ENCODE peak calls at places on chromosomes 4 and X, in six cellular contexts. One of them, this sample, is unnamed.

GRCh38 chrX:11648705-11649519 is 16.8 kb downstream of the ARHGAP6 start:
- DNase-seq in neural crest cell: no peak
- DNase-seq in activated B cell treated with CpG ODN at 0.5 μM for 24 hours: no peak
- DNase-seq in GM10248: no peak
- DNase-seq in CD8-positive, alpha-beta T cell: no peak
- DNase-seq in activated CD8-positive, alpha-beta T cell treated with anti-CD3 and anti-CD28 coated beads for 36 hours: no peak
- DNase-seq in this sample: no peak

GRCh38 chr4:186707996-186708395 is 15.7 kb downstream of the FAT1 start:
- DNase-seq in neural crest cell: no peak
- DNase-seq in activated B cell treated with CpG ODN at 0.5 μM for 24 hours: no peak
- DNase-seq in GM10248: no peak
- DNase-seq in CD8-positive, alpha-beta T cell: no peak
- DNase-seq in activated CD8-positive, alpha-beta T cell treated with anti-CD3 and anti-CD28 coated beads for 36 hours: no peak
- DNase-seq in this sample: no peak

GRCh38 chrX:26597981-26598380 is 382.0 kb downstream of the MAGEB5 start:
- DNase-seq in neural crest cell: no peak
- DNase-seq in activated B cell treated with CpG ODN at 0.5 μM for 24 hours: no peak
- DNase-seq in GM10248: no peak
- DNase-seq in CD8-positive, alpha-beta T cell: no peak
- DNase-seq in activated CD8-positive, alpha-beta T cell treated with anti-CD3 and anti-CD28 coated beads for 36 hours: no peak
- DNase-seq in this sample: no peak

GRCh38 chr4:150224896-150225591 is 146.8 kb downstream of the DCLK2 start:
- DNase-seq in neural crest cell: no peak
- DNase-seq in activated B cell treated with CpG ODN at 0.5 μM for 24 hours: no peak
- DNase-seq in GM10248: no peak
- DNase-seq in CD8-positive, alpha-beta T cell: no peak
- DNase-seq in activated CD8-positive, alpha-beta T cell treated with anti-CD3 and anti-CD28 coated beads for 36 hours: no peak
- DNase-seq in this sample: no peak

GRCh38 chr4:65482410-65482809 is 187.9 kb downstream of the EPHA5 start:
- DNase-seq in neural crest cell: no peak
- DNase-seq in activated B cell treated with CpG ODN at 0.5 μM for 24 hours: no peak
- DNase-seq in GM10248: no peak
- DNase-seq in CD8-positive, alpha-beta T cell: no peak
- DNase-seq in activated CD8-positive, alpha-beta T cell treated with anti-CD3 and anti-CD28 coated beads for 36 hours: no peak
- DNase-seq in this sample: no peak

GRCh38 chrX:138485767-138486166 is 225.8 kb downstream of the FGF13 start:
- DNase-seq in neural crest cell: no peak
- DNase-seq in activated B cell treated with CpG ODN at 0.5 μM for 24 hours: no peak
- DNase-seq in GM10248: no peak
- DNase-seq in CD8-positive, alpha-beta T cell: no peak
- DNase-seq in activated CD8-positive, alpha-beta T cell treated with anti-CD3 and anti-CD28 coated beads for 36 hours: no peak
- DNase-seq in this sample: no peak

GRCh38 chr4:98663226-98664006 is 5.0 kb upstream of the TSPAN5 start:
- DNase-seq in neural crest cell: no peak
- DNase-seq in activated B cell treated with CpG ODN at 0.5 μM for 24 hours: peak; percentile 40
- DNase-seq in GM10248: peak; percentile 71
- DNase-seq in CD8-positive, alpha-beta T cell: no peak
- DNase-seq in activated CD8-positive, alpha-beta T cell treated with anti-CD3 and anti-CD28 coated beads for 36 hours: peak; percentile 90
- DNase-seq in this sample: no peak

GRCh38 chrX:150482537-150483217 is 85.7 kb upstream of the MTM1 start:
- DNase-seq in neural crest cell: no peak
- DNase-seq in activated B cell treated with CpG ODN at 0.5 μM for 24 hours: no peak
- DNase-seq in GM10248: no peak
- DNase-seq in CD8-positive, alpha-beta T cell: no peak
- DNase-seq in activated CD8-positive, alpha-beta T cell treated with anti-CD3 and anti-CD28 coated beads for 36 hours: peak; percentile 77
- DNase-seq in this sample: no peak

GRCh38 chr4:186844059-186844681 is 120.5 kb upstream of the FAT1 start:
- DNase-seq in neural crest cell: no peak
- DNase-seq in activated B cell treated with CpG ODN at 0.5 μM for 24 hours: no peak
- DNase-seq in GM10248: no peak
- DNase-seq in CD8-positive, alpha-beta T cell: no peak
- DNase-seq in activated CD8-positive, alpha-beta T cell treated with anti-CD3 and anti-CD28 coated beads for 36 hours: no peak
- DNase-seq in this sample: no peak

GRCh38 chr4:182447938-182448280 is 204.7 kb downstream of the TENM3 start:
- DNase-seq in neural crest cell: peak; percentile 19
- DNase-seq in activated B cell treated with CpG ODN at 0.5 μM for 24 hours: no peak
- DNase-seq in GM10248: no peak
- DNase-seq in CD8-positive, alpha-beta T cell: no peak
- DNase-seq in activated CD8-positive, alpha-beta T cell treated with anti-CD3 and anti-CD28 coated beads for 36 hours: no peak
- DNase-seq in this sample: no peak

GRCh38 chr4:42965326-42965725 is 72.8 kb downstream of the GRXCR1 start:
- DNase-seq in neural crest cell: no peak
- DNase-seq in activated B cell treated with CpG ODN at 0.5 μM for 24 hours: no peak
- DNase-seq in GM10248: no peak
- DNase-seq in CD8-positive, alpha-beta T cell: no peak
- DNase-seq in activated CD8-positive, alpha-beta T cell treated with anti-CD3 and anti-CD28 coated beads for 36 hours: peak; percentile 3
- DNase-seq in this sample: no peak
- TF ChIP-seq CTCF in neural crest cell: peak; percentile 46
- TF ChIP-seq CTCF in activated B cell treated with CpG ODN at 0.5 μM for 24 hours: no peak
- TF ChIP-seq CTCF in GM10248: no peak
- TF ChIP-seq CTCF in CD8-positive, alpha-beta T cell: no peak
- TF ChIP-seq CTCF in activated CD8-positive, alpha-beta T cell treated with anti-CD3 and anti-CD28 coated beads for 36 hours: no peak
- TF ChIP-seq CTCF in this sample: no peak

DNA sequence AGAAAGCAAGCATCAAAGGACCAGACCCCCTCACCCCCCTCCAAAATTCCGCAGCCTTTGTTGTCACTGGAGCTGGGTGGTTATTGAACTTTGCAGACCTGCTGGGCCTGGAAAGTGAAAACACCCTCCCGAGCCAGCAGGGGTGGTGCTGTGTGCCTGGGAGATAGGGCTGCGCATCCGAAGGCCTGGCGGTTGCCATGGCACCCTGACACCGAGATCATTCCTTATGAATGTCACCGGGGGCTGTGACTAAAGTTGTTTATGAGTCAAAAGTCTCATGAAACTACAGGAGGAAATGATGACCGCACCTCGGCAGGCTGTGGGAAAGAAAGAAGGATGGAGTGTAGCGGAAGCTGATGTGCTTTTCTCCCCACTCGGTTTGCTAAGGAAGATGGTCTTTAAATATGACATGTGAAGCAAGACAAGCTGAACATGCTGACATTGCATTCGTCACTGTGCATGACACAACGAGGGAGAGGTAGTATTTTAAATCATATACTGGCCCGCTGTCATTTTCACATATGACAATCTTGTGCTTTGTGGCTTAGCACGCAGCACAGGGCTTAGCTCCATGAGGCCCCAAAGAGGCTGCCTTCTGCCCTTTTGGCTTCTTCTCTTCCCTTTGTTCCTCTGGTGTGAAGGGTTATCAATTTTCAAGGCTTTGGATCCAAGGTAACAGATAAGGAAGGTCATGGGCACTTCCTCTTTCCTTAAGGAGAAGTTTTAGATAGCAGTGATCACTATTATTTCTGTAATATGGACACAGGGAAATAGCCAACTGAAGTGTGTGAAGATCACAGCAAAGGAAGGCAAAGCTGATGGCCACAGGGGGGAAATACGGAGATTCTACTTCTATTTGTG is 367.1 kb downstream of the UNC5C start:
- DNase-seq in neural crest cell: no peak
- DNase-seq in activated B cell treated with CpG ODN at 0.5 μM for 24 hours: no peak
- DNase-seq in GM10248: no peak
- DNase-seq in CD8-positive, alpha-beta T cell: no peak
- DNase-seq in activated CD8-positive, alpha-beta T cell treated with anti-CD3 and anti-CD28 coated beads for 36 hours: peak; percentile 42
- DNase-seq in this sample: no peak
- TF ChIP-seq CTCF in neural crest cell: no peak
- TF ChIP-seq CTCF in activated B cell treated with CpG ODN at 0.5 μM for 24 hours: no peak
- TF ChIP-seq CTCF in GM10248: no peak
- TF ChIP-seq CTCF in CD8-positive, alpha-beta T cell: no peak
- TF ChIP-seq CTCF in activated CD8-positive, alpha-beta T cell treated with anti-CD3 and anti-CD28 coated beads for 36 hours: no peak
- TF ChIP-seq CTCF in this sample: no peak

GRCh38 chr4:17128268-17128667 is 229.8 kb upstream of the LDB2 start:
- DNase-seq in neural crest cell: no peak
- DNase-seq in activated B cell treated with CpG ODN at 0.5 μM for 24 hours: no peak
- DNase-seq in GM10248: no peak
- DNase-seq in CD8-positive, alpha-beta T cell: no peak
- DNase-seq in activated CD8-positive, alpha-beta T cell treated with anti-CD3 and anti-CD28 coated beads for 36 hours: no peak
- DNase-seq in this sample: no peak

GRCh38 chr4:17126306-17126978 is 228.0 kb upstream of the LDB2 start:
- DNase-seq in neural crest cell: no peak
- DNase-seq in activated B cell treated with CpG ODN at 0.5 μM for 24 hours: no peak
- DNase-seq in GM10248: no peak
- DNase-seq in CD8-positive, alpha-beta T cell: no peak
- DNase-seq in activated CD8-positive, alpha-beta T cell treated with anti-CD3 and anti-CD28 coated beads for 36 hours: no peak
- DNase-seq in this sample: no peak

GRCh38 chr4:17120761-17121160 is 222.3 kb upstream of the LDB2 start:
- DNase-seq in neural crest cell: no peak
- DNase-seq in activated B cell treated with CpG ODN at 0.5 μM for 24 hours: no peak
- DNase-seq in GM10248: no peak
- DNase-seq in CD8-positive, alpha-beta T cell: no peak
- DNase-seq in activated CD8-positive, alpha-beta T cell treated with anti-CD3 and anti-CD28 coated beads for 36 hours: no peak
- DNase-seq in this sample: no peak

GRCh38 chr4:17124767-17125166 is 226.3 kb upstream of the LDB2 start:
- DNase-seq in neural crest cell: no peak
- DNase-seq in activated B cell treated with CpG ODN at 0.5 μM for 24 hours: no peak
- DNase-seq in GM10248: no peak
- DNase-seq in CD8-positive, alpha-beta T cell: no peak
- DNase-seq in activated CD8-positive, alpha-beta T cell treated with anti-CD3 and anti-CD28 coated beads for 36 hours: no peak
- DNase-seq in this sample: no peak
- TF ChIP-seq CTCF in neural crest cell: peak; percentile 49
- TF ChIP-seq CTCF in activated B cell treated with CpG ODN at 0.5 μM for 24 hours: no peak
- TF ChIP-seq CTCF in GM10248: no peak
- TF ChIP-seq CTCF in CD8-positive, alpha-beta T cell: no peak
- TF ChIP-seq CTCF in activated CD8-positive, alpha-beta T cell treated with anti-CD3 and anti-CD28 coated beads for 36 hours: no peak
- TF ChIP-seq CTCF in this sample: no peak

DNA sequence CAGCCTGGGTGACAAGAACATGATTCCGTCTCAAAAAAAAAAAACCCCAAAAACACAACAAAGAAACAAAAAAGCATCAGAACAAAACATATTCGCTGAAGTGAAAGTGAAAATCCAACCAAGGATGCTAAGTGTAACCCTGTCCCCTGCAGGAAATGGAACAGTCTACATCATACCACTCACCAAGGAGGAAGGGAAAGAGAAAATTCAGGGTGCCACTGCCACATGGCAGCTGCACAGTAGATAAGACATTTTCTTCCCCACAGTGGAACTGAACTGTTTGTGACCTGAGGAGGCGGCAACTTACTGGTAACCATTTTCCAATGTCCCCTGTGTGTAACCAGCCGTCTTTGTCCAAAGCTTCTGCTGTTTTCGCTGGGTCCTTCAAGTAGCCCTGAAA is 28.2 kb upstream of the CENPU start:
- DNase-seq in neural crest cell: no peak
- DNase-seq in activated B cell treated with CpG ODN at 0.5 μM for 24 hours: no peak
- DNase-seq in GM10248: peak; percentile 53
- DNase-seq in CD8-positive, alpha-beta T cell: no peak
- DNase-seq in activated CD8-positive, alpha-beta T cell treated with anti-CD3 and anti-CD28 coated beads for 36 hours: peak; percentile 53
- DNase-seq in this sample: no peak
- TF ChIP-seq CTCF in neural crest cell: no peak
- TF ChIP-seq CTCF in activated B cell treated with CpG ODN at 0.5 μM for 24 hours: no peak
- TF ChIP-seq CTCF in GM10248: peak; percentile 10
- TF ChIP-seq CTCF in CD8-positive, alpha-beta T cell: peak; percentile 16
- TF ChIP-seq CTCF in activated CD8-positive, alpha-beta T cell treated with anti-CD3 and anti-CD28 coated beads for 36 hours: no peak
- TF ChIP-seq CTCF in this sample: no peak

DNA sequence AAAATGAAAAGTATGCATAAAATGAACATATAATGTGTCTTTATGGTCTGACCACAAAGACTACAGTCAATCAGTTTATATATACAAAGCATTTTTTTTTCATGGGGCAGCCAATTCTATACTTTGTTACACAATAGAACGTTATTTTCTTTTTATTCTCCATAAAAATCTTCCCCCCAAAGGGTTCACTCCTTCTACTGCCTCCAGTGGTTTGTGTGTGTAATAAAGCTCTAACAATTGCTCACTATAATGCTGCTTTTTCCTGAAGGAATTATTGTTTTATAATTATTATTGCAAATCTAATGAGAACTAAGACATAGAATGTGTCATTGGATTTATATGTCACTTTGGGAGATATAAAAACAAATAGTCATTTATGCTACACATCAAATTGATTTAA is 664.1 kb upstream of the PABPC4L start:
- DNase-seq in neural crest cell: no peak
- DNase-seq in activated B cell treated with CpG ODN at 0.5 μM for 24 hours: no peak
- DNase-seq in GM10248: no peak
- DNase-seq in CD8-positive, alpha-beta T cell: no peak
- DNase-seq in activated CD8-positive, alpha-beta T cell treated with anti-CD3 and anti-CD28 coated beads for 36 hours: no peak
- DNase-seq in this sample: no peak
- TF ChIP-seq CTCF in neural crest cell: peak; percentile 31
- TF ChIP-seq CTCF in activated B cell treated with CpG ODN at 0.5 μM for 24 hours: no peak
- TF ChIP-seq CTCF in GM10248: no peak
- TF ChIP-seq CTCF in CD8-positive, alpha-beta T cell: no peak
- TF ChIP-seq CTCF in activated CD8-positive, alpha-beta T cell treated with anti-CD3 and anti-CD28 coated beads for 36 hours: no peak
- TF ChIP-seq CTCF in this sample: no peak

GRCh38 chr4:69025999-69026387 is 70.3 kb upstream of the UGT2B7 start:
- DNase-seq in neural crest cell: no peak
- DNase-seq in activated B cell treated with CpG ODN at 0.5 μM for 24 hours: no peak
- DNase-seq in GM10248: no peak
- DNase-seq in CD8-positive, alpha-beta T cell: no peak
- DNase-seq in activated CD8-positive, alpha-beta T cell treated with anti-CD3 and anti-CD28 coated beads for 36 hours: no peak
- DNase-seq in this sample: no peak

GRCh38 chr4:69026974-69027373 is 69.3 kb upstream of the UGT2B7 start:
- DNase-seq in neural crest cell: no peak
- DNase-seq in activated B cell treated with CpG ODN at 0.5 μM for 24 hours: no peak
- DNase-seq in GM10248: no peak
- DNase-seq in CD8-positive, alpha-beta T cell: no peak
- DNase-seq in activated CD8-positive, alpha-beta T cell treated with anti-CD3 and anti-CD28 coated beads for 36 hours: no peak
- DNase-seq in this sample: no peak

DNA sequence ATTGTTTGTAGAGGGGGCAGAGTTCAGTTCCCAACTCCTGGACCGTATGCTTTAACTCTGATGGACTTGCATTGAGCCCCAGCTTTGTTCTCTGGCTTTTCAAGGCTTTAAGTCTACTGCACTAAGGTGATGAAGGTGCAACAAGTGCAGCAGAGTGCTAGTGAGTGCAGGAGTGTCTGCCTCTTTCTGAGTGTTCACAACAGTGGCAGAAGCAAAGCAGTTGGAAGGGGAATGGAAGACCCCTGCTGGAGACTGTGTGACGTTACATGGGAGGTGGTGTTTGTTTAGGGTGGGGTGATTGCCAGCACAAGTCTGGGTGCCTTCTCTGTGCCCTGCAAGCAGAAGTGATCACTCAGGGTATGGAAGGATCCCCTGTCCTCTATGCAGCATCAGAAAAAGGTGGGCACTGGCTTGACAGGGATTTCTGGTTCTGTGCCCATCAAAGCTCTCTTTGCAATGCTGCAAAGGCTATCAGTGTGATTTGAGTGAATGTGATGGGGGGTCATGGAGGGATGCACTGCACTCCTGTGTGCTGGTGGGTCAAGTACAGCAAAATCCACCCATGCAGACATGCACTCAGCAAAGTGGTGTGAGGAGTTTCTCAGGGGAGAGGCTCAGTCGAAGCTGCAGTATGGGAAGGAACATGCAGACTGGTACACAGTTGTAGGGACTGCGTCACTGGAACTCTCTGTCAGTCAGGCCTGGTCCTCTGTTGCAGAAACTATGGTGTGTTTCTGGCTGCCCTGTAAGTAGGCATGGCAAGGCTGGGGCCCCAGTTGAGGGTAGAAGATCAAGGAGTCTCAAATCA is 70.9 kb upstream of the UGT2B7 start:
- DNase-seq in neural crest cell: peak; percentile 12
- DNase-seq in activated B cell treated with CpG ODN at 0.5 μM for 24 hours: no peak
- DNase-seq in GM10248: no peak
- DNase-seq in CD8-positive, alpha-beta T cell: no peak
- DNase-seq in activated CD8-positive, alpha-beta T cell treated with anti-CD3 and anti-CD28 coated beads for 36 hours: no peak
- DNase-seq in this sample: no peak
- TF ChIP-seq CTCF in neural crest cell: peak; percentile 55
- TF ChIP-seq CTCF in activated B cell treated with CpG ODN at 0.5 μM for 24 hours: no peak
- TF ChIP-seq CTCF in GM10248: no peak
- TF ChIP-seq CTCF in CD8-positive, alpha-beta T cell: no peak
- TF ChIP-seq CTCF in activated CD8-positive, alpha-beta T cell treated with anti-CD3 and anti-CD28 coated beads for 36 hours: no peak
- TF ChIP-seq CTCF in this sample: no peak